ENCODE peak calls at places on chromosomes 16 and 17, in four cellular contexts. One of them, this sample, is unnamed.

GRCh38 chr17:27985306-27985705 is 57.2 kb upstream of the NLK start:
- DNase-seq in A549: no peak
- DNase-seq in HepG2: no peak
- DNase-seq in GM12878: no peak
- DNase-seq in this sample: no peak

GRCh38 chr17:54426287-54426886 is 474.3 kb upstream of the TOM1L1 start:
- DNase-seq in A549: peak; percentile 42
- DNase-seq in HepG2: peak; percentile 7
- DNase-seq in GM12878: no peak
- DNase-seq in this sample: peak; percentile 3

GRCh38 chr17:35082073-35082657 is 18.7 kb upstream of the RFFL start:
- DNase-seq in A549: no peak
- DNase-seq in HepG2: peak; percentile 9
- DNase-seq in GM12878: no peak
- DNase-seq in this sample: no peak

GRCh38 chr16:80803341-80804060 is 897 bp downstream of the CDYL2 start:
- DNase-seq in A549: no peak
- DNase-seq in HepG2: no peak
- DNase-seq in GM12878: no peak
- DNase-seq in this sample: peak; percentile 20

GRCh38 chr17:50346313-50347086 is 574 bp downstream of the XYLT2 start:
- DNase-seq in A549: no peak
- DNase-seq in HepG2: no peak
- DNase-seq in GM12878: no peak
- DNase-seq in this sample: peak; percentile 56

GRCh38 chr16:13325396-13325795 is 424.0 kb downstream of the SHISA9 start:
- DNase-seq in A549: no peak
- DNase-seq in HepG2: no peak
- DNase-seq in GM12878: no peak
- DNase-seq in this sample: no peak

GRCh38 chr16:7324306-7324705 is 8.3 kb upstream of the RBFOX1 start:
- DNase-seq in A549: no peak
- DNase-seq in HepG2: no peak
- DNase-seq in GM12878: no peak
- DNase-seq in this sample: no peak

GRCh38 chr17:46770818-46771600 is 47.5 kb downstream of the WNT3 start:
- DNase-seq in A549: peak; percentile 76
- DNase-seq in HepG2: peak; percentile 50
- DNase-seq in GM12878: no peak
- DNase-seq in this sample: peak; percentile 88

GRCh38 chr17:6498798-6499540 is 54.7 kb downstream of the PIMREG start:
- DNase-seq in A549: no peak
- DNase-seq in HepG2: no peak
- DNase-seq in GM12878: no peak
- DNase-seq in this sample: no peak

GRCh38 chr17:71548540-71549190 is 572.2 kb upstream of the SOX9 start:
- DNase-seq in A549: no peak
- DNase-seq in HepG2: no peak
- DNase-seq in GM12878: no peak
- DNase-seq in this sample: no peak

GRCh38 chr17:59893617-59894100 is 738 bp downstream of the RPS6KB1 start:
- DNase-seq in A549: peak; percentile 34
- DNase-seq in HepG2: peak; percentile 39
- DNase-seq in GM12878: no peak
- DNase-seq in this sample: peak; percentile 30

GRCh38 chr16:59991171-59991570 is 1257.1 kb upstream of the GOT2 start:
- DNase-seq in A549: no peak
- DNase-seq in HepG2: no peak
- DNase-seq in GM12878: no peak
- DNase-seq in this sample: no peak

GRCh38 chr16:260326-260725 is 15.4 kb downstream of the RGS11 start:
- DNase-seq in A549: no peak
- DNase-seq in HepG2: no peak
- DNase-seq in GM12878: no peak
- DNase-seq in this sample: no peak

GRCh38 chr16:67155305-67156145 is 4.2 kb downstream of the TRADD start:
- DNase-seq in A549: peak; percentile 72
- DNase-seq in HepG2: peak; percentile 57
- DNase-seq in GM12878: no peak
- DNase-seq in this sample: peak; percentile 87

GRCh38 chr17:62760059-62760887 is 47.8 kb downstream of the MARCHF10 start:
- DNase-seq in A549: no peak
- DNase-seq in HepG2: no peak
- DNase-seq in GM12878: no peak
- DNase-seq in this sample: no peak

GRCh38 chr16:14485131-14485551 is 144.9 kb downstream of the PARN start:
- DNase-seq in A549: peak; percentile 59
- DNase-seq in HepG2: peak; percentile 70
- DNase-seq in GM12878: no peak
- DNase-seq in this sample: no peak

GRCh38 chr16:24188143-24188542 is 68.0 kb upstream of the CACNG3 start:
- DNase-seq in A549: no peak
- DNase-seq in HepG2: no peak
- DNase-seq in GM12878: no peak
- DNase-seq in this sample: no peak

GRCh38 chr17:28917029-28917428 is 14.2 kb upstream of the DHRS13 start:
- DNase-seq in A549: no peak
- DNase-seq in HepG2: no peak
- DNase-seq in GM12878: no peak
- DNase-seq in this sample: no peak

GRCh38 chr17:146546-146945 is 9.2 kb downstream of the SCGB1C2 start:
- DNase-seq in A549: no peak
- DNase-seq in HepG2: no peak
- DNase-seq in GM12878: no peak
- DNase-seq in this sample: no peak

DNA sequence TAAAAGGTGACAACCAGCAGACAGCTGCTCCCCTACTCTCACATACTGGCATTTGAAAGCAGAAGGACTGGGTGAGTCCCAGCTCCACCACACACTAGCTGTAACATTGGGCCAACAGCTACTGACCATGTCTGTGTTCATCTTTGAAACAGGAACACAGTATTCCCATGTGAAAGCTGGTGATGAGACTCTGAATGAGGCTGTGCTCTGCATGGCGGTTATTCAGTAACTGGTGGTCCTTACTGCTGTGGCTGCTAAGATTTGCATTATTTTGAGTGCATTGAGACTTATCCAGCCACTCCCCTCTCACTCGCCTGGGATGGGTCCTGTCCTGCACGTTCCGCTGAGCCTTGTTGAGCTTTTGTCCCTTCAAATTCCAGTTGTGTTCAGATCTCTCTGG is 342.9 kb downstream of the FOXL1 start:
- DNase-seq in A549: no peak
- DNase-seq in HepG2: no peak
- DNase-seq in GM12878: no peak
- DNase-seq in this sample: no peak
- TF ChIP-seq CHD4 in A549: no peak
- TF ChIP-seq CHD4 in HepG2: no peak
- TF ChIP-seq CHD4 in GM12878: no peak
- TF ChIP-seq CHD4 in this sample: no peak

GRCh38 chr16:71843517-71844031 is 2.2 kb upstream of the ATXN1L start:
- DNase-seq in A549: no peak
- DNase-seq in HepG2: no peak
- DNase-seq in GM12878: no peak
- DNase-seq in this sample: no peak

GRCh38 chr16:71848622-71849021 is 2.8 kb downstream of the ATXN1L start:
- DNase-seq in A549: no peak
- DNase-seq in HepG2: no peak
- DNase-seq in GM12878: no peak
- DNase-seq in this sample: no peak

GRCh38 chr16:71845639-71846431 is at the start of gene ATXN1L:
- DNase-seq in A549: peak; percentile 94
- DNase-seq in HepG2: peak; percentile 89
- DNase-seq in GM12878: peak; percentile 84
- DNase-seq in this sample: peak; percentile 97

GRCh38 chr16:71847096-71847495 is 1.3 kb downstream of the ATXN1L start:
- DNase-seq in A549: no peak
- DNase-seq in HepG2: no peak
- DNase-seq in GM12878: no peak
- DNase-seq in this sample: no peak

DNA sequence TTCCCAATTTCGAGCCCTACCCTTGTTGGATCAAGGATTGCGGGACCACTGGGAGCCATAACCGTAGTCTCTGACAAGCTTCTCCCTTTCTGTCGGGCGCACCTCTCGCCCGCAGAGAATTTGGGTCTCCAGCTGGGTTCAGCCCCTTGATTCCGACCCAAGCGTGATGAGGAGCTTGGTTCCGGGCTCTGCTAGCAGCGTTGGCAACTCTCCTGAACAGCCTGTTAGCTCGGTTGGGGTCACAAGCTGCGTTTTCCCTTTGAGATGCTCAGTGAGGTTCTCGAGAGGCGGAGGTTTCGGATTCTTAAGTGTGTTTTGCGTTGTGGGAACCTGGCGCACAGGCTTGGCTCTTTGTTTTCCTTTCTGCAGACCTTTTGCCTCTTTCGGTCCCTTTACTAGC is 667 bp downstream of the ATXN1L start:
- DNase-seq in A549: no peak
- DNase-seq in HepG2: no peak
- DNase-seq in GM12878: no peak
- DNase-seq in this sample: peak; percentile 19
- TF ChIP-seq CHD4 in A549: no peak
- TF ChIP-seq CHD4 in HepG2: no peak
- TF ChIP-seq CHD4 in GM12878: no peak
- TF ChIP-seq CHD4 in this sample: no peak

DNA sequence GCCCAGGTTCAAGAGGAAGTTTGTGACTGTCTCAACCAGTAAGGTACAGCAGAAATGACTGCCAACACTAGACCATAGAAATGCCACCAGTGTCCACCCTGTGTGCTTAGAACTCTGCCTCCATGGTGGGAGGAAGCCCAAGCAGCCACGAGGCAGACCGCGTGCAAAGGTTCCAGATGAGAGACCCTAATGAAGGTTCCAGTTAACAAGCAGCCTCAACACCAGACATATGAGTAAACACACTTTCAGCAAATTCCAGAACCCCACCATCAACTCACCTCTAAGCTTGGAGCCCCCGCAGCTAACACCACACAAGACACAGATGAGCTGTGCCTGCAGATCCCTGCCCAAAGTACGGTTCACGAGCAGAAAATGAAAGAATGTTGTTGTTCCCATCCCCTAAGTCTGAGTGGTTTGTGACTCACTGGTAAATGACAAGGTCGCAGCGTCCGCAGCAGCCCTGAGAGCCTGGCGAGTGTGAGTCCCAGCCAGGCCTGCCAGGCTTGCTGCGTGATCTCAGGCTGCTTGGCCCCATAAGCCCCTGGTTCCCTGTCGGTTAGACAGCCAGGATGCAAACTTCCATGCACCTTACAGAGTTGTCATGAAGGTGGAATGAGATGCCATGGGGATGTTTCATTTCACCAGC is 193.7 kb downstream of the C16orf95 start:
- DNase-seq in A549: no peak
- DNase-seq in HepG2: no peak
- DNase-seq in GM12878: no peak
- DNase-seq in this sample: no peak
- TF ChIP-seq CHD4 in A549: no peak
- TF ChIP-seq CHD4 in HepG2: no peak
- TF ChIP-seq CHD4 in GM12878: no peak
- TF ChIP-seq CHD4 in this sample: no peak

DNA sequence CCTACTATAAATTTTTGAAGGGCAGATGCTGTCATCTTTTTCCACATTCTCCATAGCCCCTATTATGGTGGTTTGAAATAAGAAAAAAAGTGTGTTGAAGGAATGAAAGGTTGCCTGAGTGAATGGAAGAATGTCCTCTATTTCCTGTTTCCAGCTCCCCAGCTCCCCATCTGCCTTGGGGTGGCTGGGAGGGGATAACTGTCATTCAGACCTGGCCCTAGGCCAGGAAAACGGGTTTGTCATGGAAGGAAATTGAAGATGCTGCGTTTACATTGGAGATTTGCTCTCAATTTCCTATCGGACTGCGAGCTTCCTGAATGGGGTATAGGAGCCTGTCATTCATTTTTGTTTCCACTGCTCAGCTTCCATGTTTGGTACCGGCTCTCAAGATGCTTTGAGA is 2.2 kb upstream of the FZD2 start:
- DNase-seq in A549: no peak
- DNase-seq in HepG2: no peak
- DNase-seq in GM12878: no peak
- DNase-seq in this sample: no peak
- TF ChIP-seq CHD4 in A549: no peak
- TF ChIP-seq CHD4 in HepG2: no peak
- TF ChIP-seq CHD4 in GM12878: no peak
- TF ChIP-seq CHD4 in this sample: no peak

DNA sequence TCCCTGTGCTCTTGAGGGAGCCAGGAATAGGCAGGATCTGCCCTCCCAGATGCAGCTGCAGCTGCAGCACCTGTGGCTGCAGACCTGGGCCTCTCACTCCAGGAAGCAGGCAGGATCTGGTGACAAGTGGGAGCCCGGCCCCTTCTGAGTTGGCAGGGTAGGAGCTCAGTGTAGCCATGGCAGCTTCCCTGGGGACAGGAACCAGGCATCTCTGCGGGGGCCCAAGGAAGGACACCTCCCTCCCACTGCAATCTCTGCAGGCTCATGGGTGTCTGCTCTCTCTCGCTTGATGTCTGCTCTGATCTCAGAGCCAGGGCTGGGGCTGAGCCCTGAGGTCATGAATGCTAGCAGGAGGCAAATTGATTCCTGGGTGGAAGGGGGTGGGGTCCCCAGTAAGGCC is 592.5 kb upstream of the CA10 start:
- DNase-seq in A549: no peak
- DNase-seq in HepG2: no peak
- DNase-seq in GM12878: no peak
- DNase-seq in this sample: no peak
- TF ChIP-seq CHD4 in A549: no peak
- TF ChIP-seq CHD4 in HepG2: no peak
- TF ChIP-seq CHD4 in GM12878: no peak
- TF ChIP-seq CHD4 in this sample: no peak

GRCh38 chr17:49063652-49064051 is 66.5 kb downstream of the IGF2BP1 start:
- DNase-seq in A549: no peak
- DNase-seq in HepG2: no peak
- DNase-seq in GM12878: no peak
- DNase-seq in this sample: no peak
- TF ChIP-seq CHD4 in A549: no peak
- TF ChIP-seq CHD4 in HepG2: no peak
- TF ChIP-seq CHD4 in GM12878: no peak
- TF ChIP-seq CHD4 in this sample: no peak